ENCODE peak calls at places on chromosomes 11 and 22, in six cellular contexts. W, B, V, Z, J and T are unnamed samples. For H3K4me1, the result is how much of the 10 kb centered on the place peaks cover.

GRCh38 chr11:30143098-30143705 is 87.6 kb upstream of the FSHB start:
- DNase-seq in W (peak), B (no peak), V (no peak), Z (no peak), J (peak), T (no peak)

GRCh38 chr11:129259950-129260349 is 67.8 kb upstream of the ARHGAP32 start:
- DNase-seq in W (no peak), B (no peak), V (no peak), Z (no peak), J (no peak), T (no peak)

GRCh38 chr11:12288212-12288933 is 89.0 kb upstream of the PARVA start:
- DNase-seq in W (peak), B (no peak), V (peak), Z (peak), J (peak), T (peak)

GRCh38 chr11:119995730-119996491 is 142.0 kb downstream of the TRIM29 start:
- DNase-seq in W (no peak), B (no peak), V (no peak), Z (no peak), J (no peak), T (no peak)

GRCh38 chr22:22167791-22168189 is 76.8 kb upstream of the VPREB1 start:
- DNase-seq in W (no peak), B (peak), V (peak), Z (no peak), J (no peak), T (no peak)

GRCh38 chr11:110968348-110969062 is 256.3 kb upstream of the ARHGAP20 start:
- DNase-seq in W (no peak), B (no peak), V (no peak), Z (no peak), J (no peak), T (no peak)

GRCh38 chr11:96012086-96012824 is 88.3 kb upstream of the MTMR2 start:
- DNase-seq in W (peak), B (peak), V (peak), Z (peak), J (peak), T (no peak)

GRCh38 chr11:24635588-24636290 is 138.9 kb downstream of the LUZP2 start:
- DNase-seq in W (no peak), B (no peak), V (no peak), Z (no peak), J (no peak), T (no peak)

GRCh38 chr11:30015725-30016449 is 943 bp downstream of the KCNA4 start:
- DNase-seq in W (no peak), B (no peak), V (no peak), Z (no peak), J (no peak), T (no peak)

GRCh38 chr11:2699185-2699530 is 636 bp downstream of the KCNQ1OT1 start:
- DNase-seq in W (peak), B (peak), V (peak), Z (no peak), J (no peak), T (no peak)

GRCh38 chr11:28860898-28861297 is 752.7 kb downstream of the METTL15 start:
- DNase-seq in W (peak), B (no peak), V (no peak), Z (no peak), J (peak), T (no peak)

GRCh38 chr11:73236879-73237278 is 18.8 kb downstream of the P2RY2 start:
- DNase-seq in W (peak), B (peak), V (peak), Z (no peak), J (peak), T (peak)

GRCh38 chr11:104602643-104603042 is 295.6 kb downstream of the CASP12 start:
- DNase-seq in W (no peak), B (no peak), V (no peak), Z (no peak), J (no peak), T (no peak)

GRCh38 chr22:42000466-42000865 is 1.9 kb downstream of the WBP2NL start:
- DNase-seq in W (no peak), B (no peak), V (no peak), Z (no peak), J (no peak), T (no peak)

GRCh38 chr11:108559340-108559739 is 34.2 kb downstream of the EXPH5 start:
- DNase-seq in W (no peak), B (no peak), V (no peak), Z (no peak), J (no peak), T (no peak)

GRCh38 chr11:18617688-18618340 is 16.3 kb downstream of the SPTY2D1 start:
- DNase-seq in W (peak), B (no peak), V (no peak), Z (no peak), J (no peak), T (no peak)

GRCh38 chr22:34057726-34058125 is 137.4 kb upstream of the LARGE1 start:
- DNase-seq in W (no peak), B (no peak), V (no peak), Z (no peak), J (no peak), T (no peak)

GRCh38 chr11:22666700-22667439 is 459 bp downstream of the GAS2 start:
- DNase-seq in W (peak), B (peak), V (peak), Z (no peak), J (no peak), T (peak)

GRCh38 chr22:41888638-41889200 is 26.2 kb downstream of the SHISA8 start:
- DNase-seq in W (no peak), B (no peak), V (no peak), Z (no peak), J (no peak), T (no peak)

GRCh38 chr11:76277298-76278175 is 71.2 kb upstream of the WNT11 start:
- DNase-seq in W (no peak), B (no peak), V (no peak), Z (no peak), J (no peak), T (no peak)

GRCh38 chr11:62791501-62792192 is at the start of gene TMEM223:
- DNase-seq in W (peak), B (peak), V (peak), Z (peak), J (peak), T (peak)

GRCh38 chr22:20606041-20606783 is 98.8 kb downstream of the MED15 start:
- DNase-seq in W (peak), B (peak), V (peak), Z (no peak), J (peak), T (peak)

GRCh38 chr11:10398525-10398924 is 56.5 kb upstream of the AMPD3 start:
- DNase-seq in W (no peak), B (no peak), V (peak), Z (no peak), J (no peak), T (no peak)

GRCh38 chr22:43867839-43868652 is 5.7 kb upstream of the SULT4A1 start:
- DNase-seq in W (peak), B (peak), V (peak), Z (peak), J (no peak), T (peak)

GRCh38 chr11:559020-559620 is 1.4 kb downstream of the LMNTD2 start:
- DNase-seq in W (no peak), B (peak), V (no peak), Z (no peak), J (no peak), T (no peak)

GRCh38 chr11:69312418-69313399 is 18.8 kb downstream of the MYEOV start:
- DNase-seq in W (peak), B (no peak), V (no peak), Z (peak), J (no peak), T (no peak)

GRCh38 chr11:45303316-45303715 is 17.2 kb upstream of the SYT13 start:
- DNase-seq in W (no peak), B (no peak), V (no peak), Z (no peak), J (no peak), T (no peak)

GRCh38 chr11:115581871-115582639 is 77.8 kb upstream of the CADM1 start:
- DNase-seq in W (no peak), B (no peak), V (peak), Z (no peak), J (no peak), T (no peak)

GRCh38 chr22:19820880-19821522 is 33.7 kb downstream of the GNB1L start:
- DNase-seq in W (no peak), B (peak), V (no peak), Z (peak), J (no peak), T (peak)

GRCh38 chr22:44368611-44369010 is 55.9 kb upstream of the SHISAL1 start:
- DNase-seq in W (no peak), B (peak), V (no peak), Z (peak), J (no peak), T (no peak)

GRCh38 chr22:37418627-37419369 is 8.5 kb downstream of the ELFN2 start:
- DNase-seq in W (no peak), B (no peak), V (peak), Z (no peak), J (no peak), T (no peak)

DNA sequence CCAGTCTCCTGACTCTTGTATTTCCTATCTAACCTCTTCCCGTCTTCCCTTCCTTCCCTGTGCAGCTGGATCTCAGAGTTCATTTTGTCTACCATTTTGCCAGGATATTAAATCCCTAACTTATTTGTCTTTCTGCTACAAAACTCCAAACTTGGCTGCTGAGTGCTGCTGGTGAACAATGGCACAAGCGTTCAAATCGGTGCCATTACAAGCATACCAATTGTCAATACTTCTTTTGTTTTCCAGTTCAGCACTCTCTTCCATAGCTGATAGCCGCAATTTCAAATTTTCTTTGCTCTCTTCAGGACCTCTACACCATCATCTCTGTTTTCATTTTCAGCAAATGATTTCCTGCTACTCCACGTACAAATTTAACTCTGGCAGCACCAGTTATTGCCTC is 13.4 kb downstream of the IL18 start:
- DNase-seq in W (no peak), B (no peak), V (no peak), Z (no peak), J (no peak), T (no peak)
- H3K4me1 ChIP-seq in W (under half), B (under half), V (under half), Z (under half), J (under half), T (under half)

GRCh38 chr22:46594947-46595298 is 25.3 kb upstream of the GRAMD4 start:
- DNase-seq in W (no peak), B (peak), V (no peak), Z (peak), J (no peak), T (no peak)
- TF ChIP-seq POLR2A in W (no peak), B (no peak), V (no peak), Z (no peak), J (no peak), T (no peak)

GRCh38 chr11:100684101-100685065 is 2.7 kb upstream of the ARHGAP42 start:
- DNase-seq in W (no peak), B (no peak), V (no peak), Z (no peak), J (peak), T (no peak)

GRCh38 chr11:100686476-100686875 is 612 bp upstream of the ARHGAP42 start:
- DNase-seq in W (no peak), B (no peak), V (no peak), Z (no peak), J (no peak), T (no peak)

GRCh38 chr11:100689141-100689540 is 2.1 kb downstream of the ARHGAP42 start:
- DNase-seq in W (no peak), B (no peak), V (no peak), Z (no peak), J (no peak), T (no peak)

GRCh38 chr11:100687630-100688395 is 725 bp downstream of the ARHGAP42 start:
- DNase-seq in W (peak), B (peak), V (peak), Z (peak), J (peak), T (peak)

DNA sequence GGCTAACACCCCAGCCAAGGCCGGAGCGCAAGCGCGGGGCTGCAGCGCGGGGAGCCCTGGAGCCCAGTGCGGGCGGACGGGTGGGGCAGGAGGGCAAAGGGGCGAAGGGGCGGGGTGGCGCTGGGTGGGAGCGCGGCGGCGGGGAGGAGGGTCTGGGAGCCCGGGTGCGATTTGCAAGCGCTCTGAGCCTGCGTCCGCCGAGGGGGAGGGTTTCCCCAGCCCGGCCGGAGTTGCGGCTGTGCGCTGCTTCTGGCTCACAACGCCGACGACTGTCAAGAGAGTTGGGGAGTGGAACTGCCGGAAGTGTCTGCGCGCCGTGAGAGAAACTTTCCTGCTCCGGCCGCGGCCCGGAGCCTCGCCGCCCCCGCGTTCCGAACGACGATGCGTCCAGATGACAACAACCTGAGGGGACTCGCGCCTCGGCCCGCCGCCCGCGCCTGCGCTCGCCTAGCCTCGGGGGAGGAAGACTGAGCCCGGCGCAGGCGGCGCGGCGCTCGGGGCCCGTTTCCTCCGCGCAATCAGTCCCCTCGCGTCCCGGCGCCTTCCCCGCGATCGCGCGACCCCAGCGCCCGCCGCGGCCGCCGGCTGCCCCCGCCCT is at the start of gene ARHGAP42:
- DNase-seq in W (peak), B (peak), V (peak), Z (peak), J (no peak), T (peak)
- TF ChIP-seq POLR2AphosphoS5 in W (no peak), B (peak), V (peak), Z (peak), J (no peak), T (no peak)

GRCh38 chr11:123061403-123062157 is at the start of gene HSPA8:
- DNase-seq in W (peak), B (peak), V (peak), Z (peak), J (no peak), T (peak)
- H3K4me1 ChIP-seq in W (under half), B (half or more), V (under half), Z (half or more), J (under half), T (half or more)

GRCh38 chr11:57641426-57641825 is 8.3 kb downstream of the YPEL4 start:
- DNase-seq in W (peak), B (no peak), V (no peak), Z (no peak), J (no peak), T (no peak)
- TF ChIP-seq POLR2A in W (no peak), B (no peak), V (no peak), Z (no peak), J (no peak), T (no peak)